ENCODE peak calls at places on chromosomes 3 and 15, in five cellular contexts. One of them, this sample, is unnamed.

GRCh38 chr15:80562033-80562432 is 133.1 kb upstream of the ABHD17C start:
- DNase-seq in astrocyte: no peak
- DNase-seq in neuronal stem cell: no peak
- DNase-seq in SK-N-SH: no peak
- DNase-seq in IMR-90: peak; percentile 17
- DNase-seq in this sample: no peak

GRCh38 chr15:62809106-62809967 is 233.2 kb upstream of the TPM1 start:
- DNase-seq in astrocyte: peak; percentile 60
- DNase-seq in neuronal stem cell: peak; percentile 23
- DNase-seq in SK-N-SH: peak; percentile 66
- DNase-seq in IMR-90: peak; percentile 88
- DNase-seq in this sample: no peak

GRCh38 chr3:136078421-136079364 is 113.2 kb downstream of the PPP2R3A start:
- DNase-seq in astrocyte: peak; percentile 16
- DNase-seq in neuronal stem cell: no peak
- DNase-seq in SK-N-SH: peak; percentile 15
- DNase-seq in IMR-90: peak; percentile 38
- DNase-seq in this sample: no peak

GRCh38 chr3:72077473-72078259 is 292.7 kb upstream of the PROK2 start:
- DNase-seq in astrocyte: no peak
- DNase-seq in neuronal stem cell: no peak
- DNase-seq in SK-N-SH: no peak
- DNase-seq in IMR-90: no peak
- DNase-seq in this sample: no peak

GRCh38 chr15:85404922-85405293 is 24.5 kb downstream of the AKAP13 start:
- DNase-seq in astrocyte: peak; percentile 69
- DNase-seq in neuronal stem cell: peak; percentile 27
- DNase-seq in SK-N-SH: no peak
- DNase-seq in IMR-90: peak; percentile 53
- DNase-seq in this sample: no peak

GRCh38 chr15:37102315-37103021 is 2.1 kb upstream of the MEIS2 start:
- DNase-seq in astrocyte: no peak
- DNase-seq in neuronal stem cell: peak; percentile 49
- DNase-seq in SK-N-SH: no peak
- DNase-seq in IMR-90: peak; percentile 33
- DNase-seq in this sample: peak; percentile 76

GRCh38 chr3:14506626-14507344 is 33.4 kb downstream of the GRIP2 start:
- DNase-seq in astrocyte: no peak
- DNase-seq in neuronal stem cell: no peak
- DNase-seq in SK-N-SH: no peak
- DNase-seq in IMR-90: no peak
- DNase-seq in this sample: peak; percentile 80

GRCh38 chr15:80804970-80805495 is 25.9 kb downstream of the CEMIP start:
- DNase-seq in astrocyte: no peak
- DNase-seq in neuronal stem cell: no peak
- DNase-seq in SK-N-SH: no peak
- DNase-seq in IMR-90: no peak
- DNase-seq in this sample: no peak

GRCh38 chr3:161766301-161766700 is 269.7 kb downstream of the OTOL1 start:
- DNase-seq in astrocyte: no peak
- DNase-seq in neuronal stem cell: no peak
- DNase-seq in SK-N-SH: no peak
- DNase-seq in IMR-90: no peak
- DNase-seq in this sample: no peak

GRCh38 chr3:55440406-55440708 is 46.7 kb downstream of the WNT5A start:
- DNase-seq in astrocyte: no peak
- DNase-seq in neuronal stem cell: no peak
- DNase-seq in SK-N-SH: no peak
- DNase-seq in IMR-90: no peak
- DNase-seq in this sample: no peak

GRCh38 chr3:127889976-127890650 is 24.9 kb upstream of the KBTBD12 start:
- DNase-seq in astrocyte: peak; percentile 37
- DNase-seq in neuronal stem cell: no peak
- DNase-seq in SK-N-SH: no peak
- DNase-seq in IMR-90: no peak
- DNase-seq in this sample: no peak

GRCh38 chr15:55279746-55280351 is 9.8 kb downstream of the RAB27A start:
- DNase-seq in astrocyte: peak; percentile 95
- DNase-seq in neuronal stem cell: no peak
- DNase-seq in SK-N-SH: no peak
- DNase-seq in IMR-90: peak; percentile 95
- DNase-seq in this sample: peak; percentile 74

DNA sequence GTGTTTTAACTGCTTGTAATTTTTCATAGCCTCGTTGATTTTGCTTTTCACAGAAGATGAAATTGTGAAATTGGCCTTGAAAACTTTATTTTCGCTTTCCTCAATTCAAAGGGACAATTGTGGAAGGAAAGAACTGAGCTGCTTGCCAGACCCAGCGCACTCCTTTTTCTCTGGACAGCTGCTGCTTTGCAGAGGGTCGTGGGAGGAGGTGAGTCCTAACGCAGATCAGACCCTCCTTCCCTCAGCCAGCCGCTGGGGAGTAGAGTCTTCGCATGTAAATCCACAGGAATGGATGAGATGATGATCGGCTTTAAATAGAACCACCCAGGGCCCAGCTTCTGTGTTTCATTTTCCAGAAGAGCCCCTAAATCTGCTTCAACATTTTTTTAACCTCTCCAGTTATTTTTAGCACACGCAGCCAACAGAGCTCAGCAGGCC is 42.7 kb upstream of the UBE2E1 start:
- DNase-seq in astrocyte: peak; percentile 47
- DNase-seq in neuronal stem cell: no peak
- DNase-seq in SK-N-SH: peak; percentile 62
- DNase-seq in IMR-90: peak; percentile 30
- DNase-seq in this sample: no peak
- H2AFZ ChIP-seq in astrocyte: peak overlapping the region; percentile 63
- H2AFZ ChIP-seq in neuronal stem cell: peak overlapping the region; percentile 73
- H2AFZ ChIP-seq in SK-N-SH: peak overlapping the region; percentile 90
- H2AFZ ChIP-seq in IMR-90: peak overlapping the region; percentile 69
- H2AFZ ChIP-seq in this sample: peak overlapping the region; percentile 83

GRCh38 chr15:68407141-68407885 is 24.6 kb downstream of the ITGA11 start:
- DNase-seq in astrocyte: peak; percentile 88
- DNase-seq in neuronal stem cell: no peak
- DNase-seq in SK-N-SH: no peak
- DNase-seq in IMR-90: no peak
- DNase-seq in this sample: peak; percentile 73
- H3K4me3 ChIP-seq in astrocyte: no peak overlapping the region
- H3K4me3 ChIP-seq in neuronal stem cell: no peak overlapping the region
- H3K4me3 ChIP-seq in SK-N-SH: no peak overlapping the region
- H3K4me3 ChIP-seq in IMR-90: no peak overlapping the region
- H3K4me3 ChIP-seq in this sample: no peak overlapping the region

DNA sequence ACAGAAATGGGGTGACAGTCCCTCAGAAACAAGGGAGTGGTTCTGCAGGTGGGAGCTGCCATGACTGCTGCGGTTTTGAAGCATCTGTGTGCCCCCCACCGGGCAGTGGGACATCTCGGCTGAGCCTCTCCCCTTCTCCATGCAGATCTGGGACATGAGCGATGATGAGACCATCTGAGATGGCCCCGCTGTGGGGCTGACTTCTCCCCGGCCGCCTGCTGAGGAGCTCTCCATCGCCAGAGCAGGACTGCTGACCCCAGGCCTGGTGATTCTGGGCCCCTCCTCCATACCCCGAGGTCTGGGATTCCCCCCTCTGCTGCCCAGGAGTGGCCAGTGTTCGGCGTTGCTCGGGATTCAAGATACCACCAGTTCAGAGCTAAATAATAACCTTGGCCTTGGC is 89.0 kb downstream of the VGLL4 start:
- DNase-seq in astrocyte: no peak
- DNase-seq in neuronal stem cell: no peak
- DNase-seq in SK-N-SH: no peak
- DNase-seq in IMR-90: no peak
- DNase-seq in this sample: no peak
- H3K4me1 ChIP-seq in astrocyte: peaks cover 41% of the 10 kb centered on the region
- H3K4me1 ChIP-seq in neuronal stem cell: peaks cover 28% of the 10 kb centered on the region
- H3K4me1 ChIP-seq in SK-N-SH: peaks cover 19% of the 10 kb centered on the region
- H3K4me1 ChIP-seq in IMR-90: peaks cover 23% of the 10 kb centered on the region
- H3K4me1 ChIP-seq in this sample: peaks cover 36% of the 10 kb centered on the region

GRCh38 chr3:61136191-61136590 is 115.1 kb downstream of the FHIT start:
- DNase-seq in astrocyte: no peak
- DNase-seq in neuronal stem cell: no peak
- DNase-seq in SK-N-SH: peak; percentile 20
- DNase-seq in IMR-90: no peak
- DNase-seq in this sample: no peak

GRCh38 chr3:61146010-61146569 is 105.2 kb downstream of the FHIT start:
- DNase-seq in astrocyte: no peak
- DNase-seq in neuronal stem cell: no peak
- DNase-seq in SK-N-SH: no peak
- DNase-seq in IMR-90: no peak
- DNase-seq in this sample: no peak

GRCh38 chr3:61141184-61141583 is 110.1 kb downstream of the FHIT start:
- DNase-seq in astrocyte: no peak
- DNase-seq in neuronal stem cell: peak; percentile 30
- DNase-seq in SK-N-SH: no peak
- DNase-seq in IMR-90: no peak
- DNase-seq in this sample: no peak

DNA sequence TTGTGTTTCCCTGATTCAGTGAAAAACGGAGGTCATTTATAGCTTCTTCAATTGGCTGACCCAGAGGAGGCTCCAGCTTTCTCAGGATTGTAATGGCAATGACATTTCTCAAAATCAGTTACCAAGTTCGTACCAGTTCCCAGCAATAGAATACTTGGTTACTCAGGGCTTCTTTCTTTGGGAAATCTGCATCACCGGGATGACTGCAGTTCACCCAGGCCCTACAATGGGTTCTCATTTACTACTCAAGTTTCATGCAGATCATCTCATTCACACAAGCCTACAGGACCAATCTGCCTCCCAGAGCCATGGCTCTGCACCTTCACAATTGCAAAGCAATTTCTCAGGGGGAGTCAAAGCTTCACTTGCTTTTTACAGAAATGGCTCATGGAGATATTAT is 109.6 kb downstream of the FHIT start:
- DNase-seq in astrocyte: no peak
- DNase-seq in neuronal stem cell: peak; percentile 1
- DNase-seq in SK-N-SH: no peak
- DNase-seq in IMR-90: no peak
- DNase-seq in this sample: no peak
- H2AFZ ChIP-seq in astrocyte: no peak overlapping the region
- H2AFZ ChIP-seq in neuronal stem cell: peak overlapping the region; percentile 58
- H2AFZ ChIP-seq in SK-N-SH: no peak overlapping the region
- H2AFZ ChIP-seq in IMR-90: no peak overlapping the region
- H2AFZ ChIP-seq in this sample: no peak overlapping the region

GRCh38 chr3:95217661-95218060 is 1154.8 kb downstream of the NSUN3 start:
- DNase-seq in astrocyte: no peak
- DNase-seq in neuronal stem cell: no peak
- DNase-seq in SK-N-SH: no peak
- DNase-seq in IMR-90: no peak
- DNase-seq in this sample: no peak

GRCh38 chr3:95215437-95215836 is 1152.6 kb downstream of the NSUN3 start:
- DNase-seq in astrocyte: no peak
- DNase-seq in neuronal stem cell: no peak
- DNase-seq in SK-N-SH: no peak
- DNase-seq in IMR-90: no peak
- DNase-seq in this sample: no peak

GRCh38 chr3:95210878-95211277 is 1148.0 kb downstream of the NSUN3 start:
- DNase-seq in astrocyte: no peak
- DNase-seq in neuronal stem cell: no peak
- DNase-seq in SK-N-SH: no peak
- DNase-seq in IMR-90: no peak
- DNase-seq in this sample: no peak

DNA sequence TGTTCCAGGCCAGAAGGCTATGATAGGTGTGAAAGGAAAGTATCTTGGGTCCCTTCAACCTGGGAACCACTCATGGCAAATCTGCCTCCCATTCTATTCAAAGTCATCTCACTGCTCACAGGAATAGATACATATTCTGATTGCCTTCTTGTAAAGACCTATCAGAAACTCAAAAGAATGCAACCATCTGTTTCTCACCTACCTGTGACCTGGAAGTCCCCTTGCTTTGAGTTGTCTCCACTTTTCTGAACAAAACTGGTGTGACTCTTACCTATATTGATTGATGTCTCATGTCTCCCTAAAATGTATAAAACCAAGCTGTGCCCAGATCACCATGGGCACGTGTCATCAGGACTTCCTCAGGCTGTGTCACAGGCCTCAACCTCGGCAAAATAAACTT is 1149.3 kb downstream of the NSUN3 start:
- DNase-seq in astrocyte: no peak
- DNase-seq in neuronal stem cell: no peak
- DNase-seq in SK-N-SH: no peak
- DNase-seq in IMR-90: no peak
- DNase-seq in this sample: no peak
- H3K4me3 ChIP-seq in astrocyte: no peak overlapping the region
- H3K4me3 ChIP-seq in neuronal stem cell: no peak overlapping the region
- H3K4me3 ChIP-seq in SK-N-SH: no peak overlapping the region
- H3K4me3 ChIP-seq in IMR-90: no peak overlapping the region
- H3K4me3 ChIP-seq in this sample: no peak overlapping the region

GRCh38 chr3:40534283-40534682 is 9.5 kb downstream of the ZNF621 start:
- DNase-seq in astrocyte: no peak
- DNase-seq in neuronal stem cell: no peak
- DNase-seq in SK-N-SH: no peak
- DNase-seq in IMR-90: no peak
- DNase-seq in this sample: no peak
- H3K4me1 ChIP-seq in astrocyte: no peaks in the 10 kb centered on the region
- H3K4me1 ChIP-seq in neuronal stem cell: no peaks in the 10 kb centered on the region
- H3K4me1 ChIP-seq in SK-N-SH: no peaks in the 10 kb centered on the region
- H3K4me1 ChIP-seq in IMR-90: no peaks in the 10 kb centered on the region
- H3K4me1 ChIP-seq in this sample: no peaks in the 10 kb centered on the region

GRCh38 chr3:129051776-129052400 is 8.7 kb upstream of the GP9 start:
- DNase-seq in astrocyte: no peak
- DNase-seq in neuronal stem cell: no peak
- DNase-seq in SK-N-SH: no peak
- DNase-seq in IMR-90: no peak
- DNase-seq in this sample: peak; percentile 80
- H2AFZ ChIP-seq in astrocyte: no peak overlapping the region
- H2AFZ ChIP-seq in neuronal stem cell: peak overlapping the region; percentile 15
- H2AFZ ChIP-seq in SK-N-SH: no peak overlapping the region
- H2AFZ ChIP-seq in IMR-90: no peak overlapping the region
- H2AFZ ChIP-seq in this sample: no peak overlapping the region

GRCh38 chr15:42079401-42079908 is 14.9 kb downstream of the PLA2G4D start:
- DNase-seq in astrocyte: no peak
- DNase-seq in neuronal stem cell: no peak
- DNase-seq in SK-N-SH: no peak
- DNase-seq in IMR-90: no peak
- DNase-seq in this sample: no peak
- H3K4me3 ChIP-seq in astrocyte: no peak overlapping the region
- H3K4me3 ChIP-seq in neuronal stem cell: no peak overlapping the region
- H3K4me3 ChIP-seq in SK-N-SH: no peak overlapping the region
- H3K4me3 ChIP-seq in IMR-90: no peak overlapping the region
- H3K4me3 ChIP-seq in this sample: no peak overlapping the region

DNA sequence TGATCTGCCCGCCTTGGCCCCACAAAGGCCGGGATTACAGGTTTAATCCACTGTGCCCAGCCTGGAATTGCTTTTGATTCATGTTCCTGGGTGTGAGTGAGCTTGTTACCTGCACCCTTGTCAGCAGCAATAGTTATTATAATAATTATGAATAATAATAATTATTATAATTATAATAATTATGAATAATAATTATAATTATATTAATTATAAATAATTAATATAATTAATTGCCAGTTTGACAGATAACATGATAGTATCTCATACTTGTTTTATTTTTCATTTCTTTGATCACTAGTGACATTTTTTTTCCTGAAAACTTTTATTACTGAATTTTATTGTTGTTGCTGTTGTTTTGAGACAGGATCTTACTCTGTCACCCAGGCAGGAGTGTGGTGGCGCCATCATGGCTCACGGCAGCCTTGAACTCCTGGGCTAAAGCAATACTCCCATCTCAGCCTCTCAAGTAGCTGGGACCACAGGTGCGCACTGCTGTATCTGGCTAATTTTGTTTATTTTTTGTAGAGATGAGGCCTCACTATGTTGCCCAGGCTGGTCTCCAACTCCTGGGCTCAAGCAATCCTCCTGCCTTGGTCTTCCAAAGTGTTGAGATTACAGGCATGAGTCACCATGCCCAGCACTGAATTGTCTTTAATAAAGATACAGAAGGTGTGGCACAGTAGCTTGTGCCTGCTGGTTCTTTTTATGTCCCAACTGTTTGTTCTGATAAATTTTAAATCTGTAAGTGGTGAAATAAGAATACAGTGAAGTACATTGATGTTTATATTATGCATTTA is 20.9 kb upstream of the TRAK1 start:
- DNase-seq in astrocyte: no peak
- DNase-seq in neuronal stem cell: no peak
- DNase-seq in SK-N-SH: no peak
- DNase-seq in IMR-90: peak; percentile 18
- DNase-seq in this sample: no peak
- H3K4me1 ChIP-seq in astrocyte: peaks cover 35% of the 10 kb centered on the region
- H3K4me1 ChIP-seq in neuronal stem cell: peaks cover 57% of the 10 kb centered on the region
- H3K4me1 ChIP-seq in SK-N-SH: peaks cover 18% of the 10 kb centered on the region
- H3K4me1 ChIP-seq in IMR-90: peaks cover 25% of the 10 kb centered on the region
- H3K4me1 ChIP-seq in this sample: peaks cover 50% of the 10 kb centered on the region

This sample was measured in osteoblast.